ENCODE peak calls at places on chromosomes 13 and 19, in five cellular contexts. One of them, this sample, is unnamed.

GRCh38 chr13:48415516-48415915 is 2.6 kb upstream of the LPAR6 start:
- DNase-seq in germinal center: no peak
- DNase-seq in stimulated activated CD4-positive, alpha-beta T cell treated with anti-CD3 and anti-CD28 coated beads, Interleukin-2, amount 100 ng/mL, for 48 hours: no peak
- DNase-seq in EL: no peak
- DNase-seq in activated naive CD8-positive, alpha-beta T cell treated with anti-CD3 and anti-CD28 coated beads, Interleukin-2, amount 50 U/mL, for 24 hours: no peak
- DNase-seq in this sample: no peak

GRCh38 chr19:5809469-5809868 is 4.6 kb downstream of the NRTN start:
- DNase-seq in germinal center: no peak
- DNase-seq in stimulated activated CD4-positive, alpha-beta T cell treated with anti-CD3 and anti-CD28 coated beads, Interleukin-2, amount 100 ng/mL, for 48 hours: no peak
- DNase-seq in EL: no peak
- DNase-seq in activated naive CD8-positive, alpha-beta T cell treated with anti-CD3 and anti-CD28 coated beads, Interleukin-2, amount 50 U/mL, for 24 hours: no peak
- DNase-seq in this sample: no peak

GRCh38 chr19:49363265-49364082 is at the start of gene DKKL1:
- DNase-seq in germinal center: peak; percentile 92
- DNase-seq in stimulated activated CD4-positive, alpha-beta T cell treated with anti-CD3 and anti-CD28 coated beads, Interleukin-2, amount 100 ng/mL, for 48 hours: peak; percentile 84
- DNase-seq in EL: peak; percentile 99
- DNase-seq in activated naive CD8-positive, alpha-beta T cell treated with anti-CD3 and anti-CD28 coated beads, Interleukin-2, amount 50 U/mL, for 24 hours: peak; percentile 88
- DNase-seq in this sample: peak; percentile 97

GRCh38 chr13:98525452-98525851 is 51.5 kb downstream of the STK24 start:
- DNase-seq in germinal center: no peak
- DNase-seq in stimulated activated CD4-positive, alpha-beta T cell treated with anti-CD3 and anti-CD28 coated beads, Interleukin-2, amount 100 ng/mL, for 48 hours: no peak
- DNase-seq in EL: no peak
- DNase-seq in activated naive CD8-positive, alpha-beta T cell treated with anti-CD3 and anti-CD28 coated beads, Interleukin-2, amount 50 U/mL, for 24 hours: no peak
- DNase-seq in this sample: no peak

GRCh38 chr19:35045667-35046300 is 4.3 kb downstream of the HPN start:
- DNase-seq in germinal center: peak; percentile 79
- DNase-seq in stimulated activated CD4-positive, alpha-beta T cell treated with anti-CD3 and anti-CD28 coated beads, Interleukin-2, amount 100 ng/mL, for 48 hours: peak; percentile 39
- DNase-seq in EL: peak; percentile 58
- DNase-seq in activated naive CD8-positive, alpha-beta T cell treated with anti-CD3 and anti-CD28 coated beads, Interleukin-2, amount 50 U/mL, for 24 hours: peak; percentile 40
- DNase-seq in this sample: peak; percentile 64

GRCh38 chr19:38913958-38914357 is 2.0 kb upstream of the CCER2 start:
- DNase-seq in germinal center: no peak
- DNase-seq in stimulated activated CD4-positive, alpha-beta T cell treated with anti-CD3 and anti-CD28 coated beads, Interleukin-2, amount 100 ng/mL, for 48 hours: no peak
- DNase-seq in EL: no peak
- DNase-seq in activated naive CD8-positive, alpha-beta T cell treated with anti-CD3 and anti-CD28 coated beads, Interleukin-2, amount 50 U/mL, for 24 hours: no peak
- DNase-seq in this sample: no peak

GRCh38 chr13:49679244-49679643 is 12.0 kb downstream of the EBPL start:
- DNase-seq in germinal center: no peak
- DNase-seq in stimulated activated CD4-positive, alpha-beta T cell treated with anti-CD3 and anti-CD28 coated beads, Interleukin-2, amount 100 ng/mL, for 48 hours: no peak
- DNase-seq in EL: no peak
- DNase-seq in activated naive CD8-positive, alpha-beta T cell treated with anti-CD3 and anti-CD28 coated beads, Interleukin-2, amount 50 U/mL, for 24 hours: no peak
- DNase-seq in this sample: no peak

GRCh38 chr13:46961719-46962118 is 64.9 kb upstream of the HTR2A start:
- DNase-seq in germinal center: no peak
- DNase-seq in stimulated activated CD4-positive, alpha-beta T cell treated with anti-CD3 and anti-CD28 coated beads, Interleukin-2, amount 100 ng/mL, for 48 hours: no peak
- DNase-seq in EL: peak; percentile 79
- DNase-seq in activated naive CD8-positive, alpha-beta T cell treated with anti-CD3 and anti-CD28 coated beads, Interleukin-2, amount 50 U/mL, for 24 hours: no peak
- DNase-seq in this sample: peak; percentile 89

GRCh38 chr19:52637718-52638585 is at the start of gene ZNF83:
- DNase-seq in germinal center: peak; percentile 99
- DNase-seq in stimulated activated CD4-positive, alpha-beta T cell treated with anti-CD3 and anti-CD28 coated beads, Interleukin-2, amount 100 ng/mL, for 48 hours: peak; percentile 86
- DNase-seq in EL: peak; percentile 97
- DNase-seq in activated naive CD8-positive, alpha-beta T cell treated with anti-CD3 and anti-CD28 coated beads, Interleukin-2, amount 50 U/mL, for 24 hours: peak; percentile 95
- DNase-seq in this sample: peak; percentile 99